ENCODE peak calls at places on chromosomes 5 and 9, in six cellular contexts. Z is fibroblast of pulmonary artery, S is heart left ventricle, F is fibroblast of the aortic adventitia, X is tibial artery, H is WERI-Rb-1. P is an unnamed sample.

GRCh38 chr9:3893519-3893918 is 367.7 kb upstream of the RFX3 start:
- DNase-seq in Z (no peak), S (no peak), F (no peak), X (no peak), H (no peak), P (no peak)

GRCh38 chr5:58451732-58452565 is 7.9 kb downstream of the PLK2 start:
- DNase-seq in Z (peak), S (no peak), F (peak), X (no peak), H (no peak), P (peak)

GRCh38 chr9:100473271-100474081 is 527 bp downstream of the TMEFF1 start:
- DNase-seq in Z (peak), S (peak), F (peak), X (no peak), H (peak), P (peak)

GRCh38 chr5:107663697-107664096 is 7.0 kb downstream of the EFNA5 start:
- DNase-seq in Z (no peak), S (no peak), F (no peak), X (no peak), H (no peak), P (no peak)

GRCh38 chr9:123053711-123054110 is 20.2 kb downstream of the GPR21 start:
- DNase-seq in Z (no peak), S (no peak), F (no peak), X (no peak), H (no peak), P (no peak)

GRCh38 chr9:71504636-71505035 is 263.7 kb downstream of the CEMIP2 start:
- DNase-seq in Z (no peak), S (no peak), F (no peak), X (no peak), H (no peak), P (no peak)

GRCh38 chr5:154194348-154195329 is 4.1 kb downstream of the GALNT10 start:
- DNase-seq in Z (peak), S (no peak), F (peak), X (no peak), H (no peak), P (no peak)

GRCh38 chr9:136093995-136094881 is 851 bp downstream of the NACC2 start:
- DNase-seq in Z (peak), S (peak), F (peak), X (peak), H (peak), P (peak)

GRCh38 chr5:54661111-54661510 is 143.6 kb downstream of the SNX18 start:
- DNase-seq in Z (no peak), S (no peak), F (no peak), X (no peak), H (no peak), P (no peak)

GRCh38 chr5:54667136-54667535 is 149.6 kb downstream of the SNX18 start:
- DNase-seq in Z (no peak), S (no peak), F (no peak), X (no peak), H (no peak), P (no peak)

GRCh38 chr5:54659651-54660050 is 142.1 kb downstream of the SNX18 start:
- DNase-seq in Z (no peak), S (no peak), F (peak), X (peak), H (no peak), P (no peak)

GRCh38 chr5:54668096-54668495 is 150.5 kb downstream of the SNX18 start:
- DNase-seq in Z (no peak), S (no peak), F (no peak), X (no peak), H (no peak), P (no peak)

DNA sequence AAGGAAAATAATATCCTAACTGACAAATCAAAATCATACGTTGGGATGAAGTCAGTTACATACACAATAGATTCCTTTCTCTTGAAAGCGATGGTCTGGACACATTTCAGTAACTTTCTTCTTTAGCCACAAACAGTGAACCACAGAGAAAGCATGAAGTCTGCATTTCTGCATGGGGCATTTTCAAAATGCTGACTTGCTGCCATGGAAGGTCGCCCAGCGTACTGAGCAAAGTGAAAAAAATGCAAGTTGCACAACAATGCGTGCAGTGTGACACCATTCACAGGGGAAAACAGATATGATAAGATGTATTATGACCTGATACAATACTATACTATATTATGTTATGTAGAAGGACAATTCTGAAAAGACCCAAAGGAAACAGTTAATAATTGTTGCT is 146.3 kb downstream of the SNX18 start:
- DNase-seq in Z (peak), S (no peak), F (peak), X (peak), H (no peak), P (peak)
- H3K4me3 ChIP-seq in Z (no peak), S (no peak), F (no peak), X (no peak), H (no peak), P (no peak)

GRCh38 chr9:128987800-128988199 is 40.3 kb downstream of the NUP188 start:
- DNase-seq in Z (peak), S (no peak), F (peak), X (peak), H (no peak), P (peak)
- TF ChIP-seq CTCF in Z (no peak), S (no peak), F (no peak), X (no peak), H (no peak), P (no peak)

GRCh38 chr9:137195525-137196220 is 4.9 kb downstream of the TPRN start:
- DNase-seq in Z (no peak), S (no peak), F (no peak), X (no peak), H (peak), P (no peak)

GRCh38 chr9:137199411-137200121 is 975 bp downstream of the TPRN start:
- DNase-seq in Z (peak), S (no peak), F (peak), X (no peak), H (no peak), P (peak)

GRCh38 chr9:137198748-137199276 is 1.7 kb downstream of the TPRN start:
- DNase-seq in Z (no peak), S (no peak), F (no peak), X (no peak), H (no peak), P (no peak)

GRCh38 chr9:137200311-137201204 is at the start of gene TPRN:
- DNase-seq in Z (peak), S (peak), F (peak), X (peak), H (peak), P (peak)

GRCh38 chr9:137198051-137198747 is 2.3 kb downstream of the TPRN start:
- DNase-seq in Z (no peak), S (no peak), F (no peak), X (no peak), H (no peak), P (no peak)
- H3K4me3 ChIP-seq in Z (no peak), S (no peak), F (peak), X (no peak), H (no peak), P (no peak)

GRCh38 chr5:124456244-124456643 is 290.2 kb downstream of the ZNF608 start:
- DNase-seq in Z (no peak), S (no peak), F (no peak), X (no peak), H (no peak), P (peak)

GRCh38 chr5:124451721-124452383 is 294.6 kb downstream of the ZNF608 start:
- DNase-seq in Z (no peak), S (peak), F (no peak), X (no peak), H (no peak), P (no peak)

GRCh38 chr5:124452389-124452788 is 294.1 kb downstream of the ZNF608 start:
- DNase-seq in Z (no peak), S (no peak), F (no peak), X (no peak), H (no peak), P (no peak)

GRCh38 chr5:124457101-124457500 is 289.3 kb downstream of the ZNF608 start:
- DNase-seq in Z (no peak), S (no peak), F (no peak), X (no peak), H (no peak), P (no peak)

DNA sequence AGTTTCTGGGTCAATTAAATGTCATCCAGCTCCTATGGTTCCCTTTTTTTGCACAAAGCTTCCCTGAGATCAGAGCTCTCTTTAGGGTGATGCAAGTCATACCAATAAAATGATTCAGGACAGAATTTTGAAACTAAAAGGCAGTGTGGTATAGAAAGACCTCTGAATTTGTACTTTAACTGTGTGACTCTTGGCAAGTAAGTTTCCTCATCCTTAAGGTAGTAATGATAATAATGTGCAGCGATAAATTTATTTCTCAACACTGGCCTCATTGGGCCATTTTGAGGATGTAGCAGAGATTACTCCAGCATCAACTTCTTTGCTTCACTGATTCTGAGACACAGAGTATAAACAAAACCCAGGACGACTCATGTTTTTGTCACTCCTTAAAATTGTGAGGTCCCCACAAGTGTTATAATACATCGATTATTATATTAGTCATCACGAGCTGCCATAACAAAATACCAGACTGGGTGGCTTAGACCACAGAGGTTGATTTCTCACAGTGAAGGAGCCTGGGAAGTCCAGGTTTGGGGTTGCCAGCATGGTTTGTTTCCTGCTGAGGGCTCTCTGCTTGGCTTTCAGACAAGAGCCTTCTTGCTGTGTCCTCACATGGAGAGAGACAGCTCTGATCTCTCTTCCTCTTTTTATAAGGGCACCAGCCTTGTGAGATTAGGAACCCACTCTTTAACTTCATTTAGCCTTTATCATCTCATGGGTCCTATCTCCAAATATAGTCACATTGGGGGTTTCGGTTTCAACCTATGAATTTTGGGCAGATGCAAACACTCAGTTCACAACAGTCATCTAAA is 293.0 kb downstream of the ZNF608 start:
- DNase-seq in Z (peak), S (no peak), F (peak), X (no peak), H (no peak), P (peak)
- TF ChIP-seq CTCF in Z (no peak), S (no peak), F (no peak), X (no peak), H (no peak), P (no peak)

GRCh38 chr9:38687389-38687842 is 32.5 kb downstream of the FAM240B start:
- DNase-seq in Z (no peak), S (peak), F (no peak), X (no peak), H (no peak), P (peak)

GRCh38 chr9:38687992-38688391 is 31.9 kb downstream of the FAM240B start:
- DNase-seq in Z (no peak), S (no peak), F (no peak), X (no peak), H (no peak), P (no peak)

GRCh38 chr9:38689678-38690077 is 30.3 kb downstream of the FAM240B start:
- DNase-seq in Z (peak), S (no peak), F (peak), X (no peak), H (peak), P (peak)

GRCh38 chr9:38685535-38685934 is 34.4 kb downstream of the FAM240B start:
- DNase-seq in Z (no peak), S (no peak), F (no peak), X (no peak), H (no peak), P (no peak)

GRCh38 chr9:38686923-38687322 is 33.0 kb downstream of the FAM240B start:
- DNase-seq in Z (no peak), S (no peak), F (no peak), X (no peak), H (no peak), P (no peak)
- H3K4me3 ChIP-seq in Z (no peak), S (no peak), F (no peak), X (peak), H (no peak), P (no peak)

DNA sequence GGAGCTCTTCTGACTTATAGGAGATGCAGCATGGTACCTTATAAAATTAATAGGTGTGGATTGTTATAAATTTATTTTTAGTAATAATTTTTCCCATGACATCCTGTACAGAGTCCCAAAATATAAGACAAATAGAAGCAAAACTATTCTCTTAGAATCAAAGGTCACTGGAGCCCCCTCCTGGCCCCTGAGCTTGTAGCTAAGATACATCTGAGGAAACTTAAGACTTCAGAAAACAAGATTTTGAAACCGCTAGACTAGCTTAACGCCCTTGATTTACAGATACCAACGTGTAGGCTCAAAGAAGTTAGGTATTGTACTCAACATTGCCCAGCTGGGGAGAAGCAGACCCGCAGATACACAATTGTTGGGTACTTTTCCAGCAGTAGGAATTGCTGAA is 45.7 kb upstream of the KCNN2 start:
- DNase-seq in Z (no peak), S (no peak), F (no peak), X (no peak), H (no peak), P (peak)
- TF ChIP-seq CTCF in Z (no peak), S (peak), F (no peak), X (no peak), H (no peak), P (peak)

GRCh38 chr5:160469156-160470144 is 47.8 kb downstream of the PTTG1 start:
- DNase-seq in Z (no peak), S (no peak), F (no peak), X (no peak), H (no peak), P (no peak)

GRCh38 chr5:160468576-160468975 is 46.9 kb downstream of the PTTG1 start:
- DNase-seq in Z (no peak), S (no peak), F (no peak), X (no peak), H (no peak), P (no peak)

GRCh38 chr5:160466889-160467554 is 45.4 kb downstream of the PTTG1 start:
- DNase-seq in Z (peak), S (no peak), F (peak), X (no peak), H (no peak), P (peak)

GRCh38 chr5:160466121-160466520 is 44.5 kb downstream of the PTTG1 start:
- DNase-seq in Z (no peak), S (no peak), F (no peak), X (no peak), H (no peak), P (no peak)

GRCh38 chr5:160467555-160468418 is 46.1 kb downstream of the PTTG1 start:
- DNase-seq in Z (peak), S (peak), F (peak), X (peak), H (no peak), P (peak)
- H3K4me3 ChIP-seq in Z (peak), S (no peak), F (no peak), X (peak), H (no peak), P (peak)

DNA sequence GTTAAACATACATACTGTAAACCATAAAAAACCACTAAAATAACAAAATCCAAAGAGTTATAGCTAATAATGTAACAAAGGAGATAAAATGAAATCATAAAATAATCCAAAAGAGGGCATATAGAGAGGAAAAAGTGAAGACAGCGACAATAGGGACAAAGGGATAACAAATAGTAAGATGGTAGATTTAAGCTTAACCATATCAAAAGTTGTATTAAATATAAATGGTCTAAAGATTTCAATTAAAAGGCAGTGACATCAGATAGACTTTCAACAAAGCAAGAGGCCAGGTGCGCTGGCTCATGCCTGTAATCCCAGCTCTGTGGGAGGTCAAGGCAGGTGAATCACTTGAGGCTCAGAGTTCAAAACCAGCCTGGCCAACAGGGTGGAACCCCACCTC is 54.7 kb upstream of the SREK1 start:
- DNase-seq in Z (no peak), S (no peak), F (no peak), X (no peak), H (no peak), P (no peak)
- TF ChIP-seq CTCF in Z (no peak), S (no peak), F (no peak), X (no peak), H (no peak), P (no peak)

GRCh38 chr9:130426883-130427282 is 17.9 kb upstream of the ASS1 start:
- DNase-seq in Z (peak), S (peak), F (peak), X (peak), H (no peak), P (peak)

GRCh38 chr9:130426467-130426773 is 18.3 kb upstream of the ASS1 start:
- DNase-seq in Z (no peak), S (no peak), F (no peak), X (no peak), H (no peak), P (no peak)

GRCh38 chr9:130428096-130428665 is 16.6 kb upstream of the ASS1 start:
- DNase-seq in Z (no peak), S (no peak), F (no peak), X (no peak), H (no peak), P (no peak)

GRCh38 chr9:130425741-130426466 is 18.9 kb upstream of the ASS1 start:
- DNase-seq in Z (no peak), S (no peak), F (no peak), X (no peak), H (no peak), P (no peak)

GRCh38 chr9:130427326-130427725 is 17.4 kb upstream of the ASS1 start:
- DNase-seq in Z (no peak), S (no peak), F (no peak), X (no peak), H (no peak), P (no peak)
- H3K4me3 ChIP-seq in Z (no peak), S (no peak), F (no peak), X (no peak), H (no peak), P (no peak)

DNA sequence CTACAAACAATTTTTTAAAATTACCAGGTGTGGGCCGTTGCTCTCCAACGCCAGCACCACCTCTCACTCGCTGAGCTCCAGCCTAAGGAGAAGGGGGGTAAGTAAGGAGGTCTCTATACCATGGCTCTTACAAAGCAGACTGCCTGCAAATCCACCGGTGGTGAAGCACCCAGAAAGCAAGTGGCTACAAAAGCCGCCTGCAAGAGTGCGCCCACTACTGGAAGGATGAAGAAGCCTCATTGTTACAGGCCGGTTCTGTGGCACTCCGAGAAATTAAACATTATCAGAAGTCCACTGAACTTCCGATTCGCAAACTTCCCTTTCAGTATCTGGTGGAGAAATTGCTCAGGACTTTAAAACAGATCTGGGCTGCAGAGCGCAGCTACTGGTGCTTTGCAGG is 46.0 kb downstream of the CDO1 start:
- DNase-seq in Z (no peak), S (no peak), F (no peak), X (no peak), H (no peak), P (peak)
- TF ChIP-seq CTCF in Z (peak), S (peak), F (no peak), X (no peak), H (peak), P (peak)

P was measured in fibroblast of villous mesenchyme.